ENCODE peak calls at places on chromosomes 7 and 10, in seven cellular contexts. One of them, this sample, is unnamed.

GRCh38 chr7:137345799-137346449 is 2.4 kb upstream of the PTN start:
- DNase-seq in epithelial cell of proximal tubule: no peak
- DNase-seq in HL-60: no peak
- DNase-seq in NCI-H69: peak
- DNase-seq in stimulated activated CD4-positive, alpha-beta T cell treated with anti-CD3 and anti-CD28 coated beads, Interleukin-2, amount 100 ng/mL, for 48 hours: no peak
- DNase-seq in heart left ventricle: no peak
- DNase-seq in DMS79: no peak
- DNase-seq in this sample: peak

GRCh38 chr10:92970301-92971070 is 90.1 kb upstream of the CYP26C1 start:
- DNase-seq in epithelial cell of proximal tubule: no peak
- DNase-seq in HL-60: no peak
- DNase-seq in NCI-H69: no peak
- DNase-seq in stimulated activated CD4-positive, alpha-beta T cell treated with anti-CD3 and anti-CD28 coated beads, Interleukin-2, amount 100 ng/mL, for 48 hours: no peak
- DNase-seq in heart left ventricle: no peak
- DNase-seq in DMS79: no peak
- DNase-seq in this sample: peak

GRCh38 chr10:43131906-43132305 is 6.3 kb upstream of the CSGALNACT2 start:
- DNase-seq in epithelial cell of proximal tubule: no peak
- DNase-seq in HL-60: no peak
- DNase-seq in NCI-H69: no peak
- DNase-seq in stimulated activated CD4-positive, alpha-beta T cell treated with anti-CD3 and anti-CD28 coated beads, Interleukin-2, amount 100 ng/mL, for 48 hours: no peak
- DNase-seq in heart left ventricle: no peak
- DNase-seq in DMS79: no peak
- DNase-seq in this sample: no peak

GRCh38 chr7:6508950-6509349 is 42.3 kb downstream of the GRID2IP start:
- DNase-seq in epithelial cell of proximal tubule: no peak
- DNase-seq in HL-60: no peak
- DNase-seq in NCI-H69: no peak
- DNase-seq in stimulated activated CD4-positive, alpha-beta T cell treated with anti-CD3 and anti-CD28 coated beads, Interleukin-2, amount 100 ng/mL, for 48 hours: no peak
- DNase-seq in heart left ventricle: no peak
- DNase-seq in DMS79: no peak
- DNase-seq in this sample: no peak

GRCh38 chr7:157979631-157980340 is 607.8 kb downstream of the PTPRN2 start:
- DNase-seq in epithelial cell of proximal tubule: no peak
- DNase-seq in HL-60: no peak
- DNase-seq in NCI-H69: no peak
- DNase-seq in stimulated activated CD4-positive, alpha-beta T cell treated with anti-CD3 and anti-CD28 coated beads, Interleukin-2, amount 100 ng/mL, for 48 hours: no peak
- DNase-seq in heart left ventricle: no peak
- DNase-seq in DMS79: no peak
- DNase-seq in this sample: no peak

GRCh38 chr7:27154901-27155815 is 1.3 kb downstream of the HOXA7 start:
- DNase-seq in epithelial cell of proximal tubule: no peak
- DNase-seq in HL-60: no peak
- DNase-seq in NCI-H69: no peak
- DNase-seq in stimulated activated CD4-positive, alpha-beta T cell treated with anti-CD3 and anti-CD28 coated beads, Interleukin-2, amount 100 ng/mL, for 48 hours: no peak
- DNase-seq in heart left ventricle: no peak
- DNase-seq in DMS79: no peak
- DNase-seq in this sample: no peak

GRCh38 chr10:122421054-122421625 is 33.3 kb upstream of the ARMS2 start:
- DNase-seq in epithelial cell of proximal tubule: no peak
- DNase-seq in HL-60: no peak
- DNase-seq in NCI-H69: no peak
- DNase-seq in stimulated activated CD4-positive, alpha-beta T cell treated with anti-CD3 and anti-CD28 coated beads, Interleukin-2, amount 100 ng/mL, for 48 hours: no peak
- DNase-seq in heart left ventricle: no peak
- DNase-seq in DMS79: no peak
- DNase-seq in this sample: no peak

GRCh38 chr7:102098986-102099385 is 187.7 kb upstream of the SH2B2 start:
- DNase-seq in epithelial cell of proximal tubule: no peak
- DNase-seq in HL-60: no peak
- DNase-seq in NCI-H69: no peak
- DNase-seq in stimulated activated CD4-positive, alpha-beta T cell treated with anti-CD3 and anti-CD28 coated beads, Interleukin-2, amount 100 ng/mL, for 48 hours: no peak
- DNase-seq in heart left ventricle: no peak
- DNase-seq in DMS79: no peak
- DNase-seq in this sample: no peak

GRCh38 chr7:111531993-111532392 is 30.3 kb downstream of the IMMP2L start:
- DNase-seq in epithelial cell of proximal tubule: no peak
- DNase-seq in HL-60: no peak
- DNase-seq in NCI-H69: no peak
- DNase-seq in stimulated activated CD4-positive, alpha-beta T cell treated with anti-CD3 and anti-CD28 coated beads, Interleukin-2, amount 100 ng/mL, for 48 hours: no peak
- DNase-seq in heart left ventricle: no peak
- DNase-seq in DMS79: no peak
- DNase-seq in this sample: no peak

GRCh38 chr7:134891262-134892001 is 94.9 kb upstream of the AGBL3 start:
- DNase-seq in epithelial cell of proximal tubule: peak
- DNase-seq in HL-60: no peak
- DNase-seq in NCI-H69: peak
- DNase-seq in stimulated activated CD4-positive, alpha-beta T cell treated with anti-CD3 and anti-CD28 coated beads, Interleukin-2, amount 100 ng/mL, for 48 hours: no peak
- DNase-seq in heart left ventricle: peak
- DNase-seq in DMS79: no peak
- DNase-seq in this sample: peak

GRCh38 chr10:132990684-132991545 is 48.5 kb upstream of the CFAP46 start:
- DNase-seq in epithelial cell of proximal tubule: no peak
- DNase-seq in HL-60: no peak
- DNase-seq in NCI-H69: no peak
- DNase-seq in stimulated activated CD4-positive, alpha-beta T cell treated with anti-CD3 and anti-CD28 coated beads, Interleukin-2, amount 100 ng/mL, for 48 hours: no peak
- DNase-seq in heart left ventricle: peak
- DNase-seq in DMS79: no peak
- DNase-seq in this sample: no peak

This sample was measured in RPMI7951.